ENCODE peak calls at places on chromosomes 4 and X, in six cellular contexts. One of them, this sample, is unnamed. For H4K20me1, the result is how much of the 10 kb centered on the place peaks cover.

GRCh38 chr4:53208749-53209148 is 157.1 kb downstream of the SCFD2 start:
- DNase-seq in K562: no peak
- DNase-seq in H9: no peak
- DNase-seq in SK-N-SH: no peak
- DNase-seq in HepG2: peak
- DNase-seq in GM23248: no peak
- DNase-seq in this sample: no peak

GRCh38 chrX:32116047-32116446 is 1044.2 kb upstream of the FTHL17 start:
- DNase-seq in K562: peak
- DNase-seq in H9: no peak
- DNase-seq in SK-N-SH: no peak
- DNase-seq in HepG2: no peak
- DNase-seq in GM23248: no peak
- DNase-seq in this sample: no peak

GRCh38 chr4:6470502-6471302 is 1.7 kb downstream of the PPP2R2C start:
- DNase-seq in K562: peak
- DNase-seq in H9: peak
- DNase-seq in SK-N-SH: peak
- DNase-seq in HepG2: no peak
- DNase-seq in GM23248: peak
- DNase-seq in this sample: peak

GRCh38 chr4:185335579-185335978 is 60.1 kb downstream of the LRP2BP start:
- DNase-seq in K562: no peak
- DNase-seq in H9: no peak
- DNase-seq in SK-N-SH: no peak
- DNase-seq in HepG2: no peak
- DNase-seq in GM23248: no peak
- DNase-seq in this sample: no peak

GRCh38 chr4:118018381-118018780 is 15.9 kb upstream of the NDST3 start:
- DNase-seq in K562: no peak
- DNase-seq in H9: no peak
- DNase-seq in SK-N-SH: no peak
- DNase-seq in HepG2: no peak
- DNase-seq in GM23248: no peak
- DNase-seq in this sample: no peak

GRCh38 chrX:40644821-40645358 is 2.5 kb downstream of the CXorf38 start:
- DNase-seq in K562: peak
- DNase-seq in H9: no peak
- DNase-seq in SK-N-SH: peak
- DNase-seq in HepG2: peak
- DNase-seq in GM23248: peak
- DNase-seq in this sample: peak

GRCh38 chrX:45850775-45851433 is 650.2 kb upstream of the DIPK2B start:
- DNase-seq in K562: no peak
- DNase-seq in H9: peak
- DNase-seq in SK-N-SH: peak
- DNase-seq in HepG2: peak
- DNase-seq in GM23248: peak
- DNase-seq in this sample: peak

GRCh38 chrX:2512501-2512900 is 11.7 kb upstream of the DHRSX start:
- DNase-seq in K562: no peak
- DNase-seq in H9: no peak
- DNase-seq in SK-N-SH: no peak
- DNase-seq in HepG2: no peak
- DNase-seq in GM23248: no peak
- DNase-seq in this sample: no peak

GRCh38 chr4:86306816-86307215 is 53.0 kb downstream of the MAPK10 start:
- DNase-seq in K562: no peak
- DNase-seq in H9: no peak
- DNase-seq in SK-N-SH: no peak
- DNase-seq in HepG2: no peak
- DNase-seq in GM23248: peak
- DNase-seq in this sample: peak

GRCh38 chr4:41160010-41160789 is 54.1 kb downstream of the APBB2 start:
- DNase-seq in K562: no peak
- DNase-seq in H9: peak
- DNase-seq in SK-N-SH: no peak
- DNase-seq in HepG2: no peak
- DNase-seq in GM23248: peak
- DNase-seq in this sample: peak

GRCh38 chr4:124527364-124527763 is 185.2 kb downstream of the ANKRD50 start:
- DNase-seq in K562: no peak
- DNase-seq in H9: no peak
- DNase-seq in SK-N-SH: no peak
- DNase-seq in HepG2: no peak
- DNase-seq in GM23248: no peak
- DNase-seq in this sample: no peak

GRCh38 chr4:121370729-121371325 is 10.0 kb downstream of the QRFPR start:
- DNase-seq in K562: peak
- DNase-seq in H9: no peak
- DNase-seq in SK-N-SH: peak
- DNase-seq in HepG2: peak
- DNase-seq in GM23248: peak
- DNase-seq in this sample: no peak

GRCh38 chrX:13334491-13334890 is 14.6 kb upstream of the ATXN3L start:
- DNase-seq in K562: no peak
- DNase-seq in H9: no peak
- DNase-seq in SK-N-SH: no peak
- DNase-seq in HepG2: no peak
- DNase-seq in GM23248: no peak
- DNase-seq in this sample: peak

GRCh38 chr4:113682730-113683129 is 78.8 kb downstream of the CAMK2D start:
- DNase-seq in K562: no peak
- DNase-seq in H9: no peak
- DNase-seq in SK-N-SH: no peak
- DNase-seq in HepG2: no peak
- DNase-seq in GM23248: peak
- DNase-seq in this sample: peak

GRCh38 chr4:137674066-137674465 is 141.8 kb upstream of the PCDH18 start:
- DNase-seq in K562: no peak
- DNase-seq in H9: no peak
- DNase-seq in SK-N-SH: no peak
- DNase-seq in HepG2: no peak
- DNase-seq in GM23248: peak
- DNase-seq in this sample: peak

GRCh38 chr4:94519019-94519418 is 67.3 kb downstream of the PDLIM5 start:
- DNase-seq in K562: no peak
- DNase-seq in H9: no peak
- DNase-seq in SK-N-SH: no peak
- DNase-seq in HepG2: no peak
- DNase-seq in GM23248: no peak
- DNase-seq in this sample: no peak

GRCh38 chr4:83196936-83197335 is 82.4 kb upstream of the PLAC8 start:
- DNase-seq in K562: no peak
- DNase-seq in H9: no peak
- DNase-seq in SK-N-SH: no peak
- DNase-seq in HepG2: no peak
- DNase-seq in GM23248: no peak
- DNase-seq in this sample: no peak

GRCh38 chrX:150306002-150306401 is 57.1 kb upstream of the MAMLD1 start:
- DNase-seq in K562: no peak
- DNase-seq in H9: no peak
- DNase-seq in SK-N-SH: no peak
- DNase-seq in HepG2: no peak
- DNase-seq in GM23248: no peak
- DNase-seq in this sample: no peak

GRCh38 chr4:34039766-34040165 is 2204.5 kb downstream of the ARAP2 start:
- DNase-seq in K562: peak
- DNase-seq in H9: no peak
- DNase-seq in SK-N-SH: no peak
- DNase-seq in HepG2: peak
- DNase-seq in GM23248: no peak
- DNase-seq in this sample: no peak

GRCh38 chrX:84188320-84188834 is 378 bp upstream of the RPS6KA6 start:
- DNase-seq in K562: no peak
- DNase-seq in H9: peak
- DNase-seq in SK-N-SH: peak
- DNase-seq in HepG2: no peak
- DNase-seq in GM23248: peak
- DNase-seq in this sample: peak

GRCh38 chr4:42397635-42398447 is 553 bp downstream of the SHISA3 start:
- DNase-seq in K562: no peak
- DNase-seq in H9: no peak
- DNase-seq in SK-N-SH: peak
- DNase-seq in HepG2: no peak
- DNase-seq in GM23248: peak
- DNase-seq in this sample: peak

GRCh38 chr4:15754323-15754722 is 23.8 kb upstream of the CD38 start:
- DNase-seq in K562: no peak
- DNase-seq in H9: no peak
- DNase-seq in SK-N-SH: no peak
- DNase-seq in HepG2: no peak
- DNase-seq in GM23248: peak
- DNase-seq in this sample: peak

GRCh38 chr4:8905236-8905772 is 33.7 kb upstream of the HMX1 start:
- DNase-seq in K562: no peak
- DNase-seq in H9: peak
- DNase-seq in SK-N-SH: peak
- DNase-seq in HepG2: no peak
- DNase-seq in GM23248: no peak
- DNase-seq in this sample: no peak

GRCh38 chr4:113699772-113700171 is 61.8 kb downstream of the CAMK2D start:
- DNase-seq in K562: no peak
- DNase-seq in H9: no peak
- DNase-seq in SK-N-SH: no peak
- DNase-seq in HepG2: no peak
- DNase-seq in GM23248: peak
- DNase-seq in this sample: peak

GRCh38 chr4:25223770-25224375 is 10.0 kb upstream of the PI4K2B start:
- DNase-seq in K562: peak
- DNase-seq in H9: peak
- DNase-seq in SK-N-SH: no peak
- DNase-seq in HepG2: no peak
- DNase-seq in GM23248: peak
- DNase-seq in this sample: peak

GRCh38 chr4:186829740-186830449 is 106.2 kb upstream of the FAT1 start:
- DNase-seq in K562: peak
- DNase-seq in H9: no peak
- DNase-seq in SK-N-SH: no peak
- DNase-seq in HepG2: peak
- DNase-seq in GM23248: no peak
- DNase-seq in this sample: peak

GRCh38 chrX:102917801-102918200 is 19.3 kb upstream of the RAB40AL start:
- DNase-seq in K562: no peak
- DNase-seq in H9: no peak
- DNase-seq in SK-N-SH: no peak
- DNase-seq in HepG2: no peak
- DNase-seq in GM23248: no peak
- DNase-seq in this sample: no peak

GRCh38 chr4:86181585-86181984 is 178.3 kb downstream of the MAPK10 start:
- DNase-seq in K562: no peak
- DNase-seq in H9: no peak
- DNase-seq in SK-N-SH: no peak
- DNase-seq in HepG2: no peak
- DNase-seq in GM23248: peak
- DNase-seq in this sample: peak

GRCh38 chr4:166366012-166366411 is 493.0 kb downstream of the TLL1 start:
- DNase-seq in K562: no peak
- DNase-seq in H9: no peak
- DNase-seq in SK-N-SH: no peak
- DNase-seq in HepG2: no peak
- DNase-seq in GM23248: no peak
- DNase-seq in this sample: no peak
- H3K4me2 ChIP-seq in K562: no peak
- H3K4me2 ChIP-seq in H9: no peak
- H3K4me2 ChIP-seq in SK-N-SH: no peak
- H3K4me2 ChIP-seq in HepG2: no peak
- H3K4me2 ChIP-seq in GM23248: no peak
- H3K4me2 ChIP-seq in this sample: no peak

DNA sequence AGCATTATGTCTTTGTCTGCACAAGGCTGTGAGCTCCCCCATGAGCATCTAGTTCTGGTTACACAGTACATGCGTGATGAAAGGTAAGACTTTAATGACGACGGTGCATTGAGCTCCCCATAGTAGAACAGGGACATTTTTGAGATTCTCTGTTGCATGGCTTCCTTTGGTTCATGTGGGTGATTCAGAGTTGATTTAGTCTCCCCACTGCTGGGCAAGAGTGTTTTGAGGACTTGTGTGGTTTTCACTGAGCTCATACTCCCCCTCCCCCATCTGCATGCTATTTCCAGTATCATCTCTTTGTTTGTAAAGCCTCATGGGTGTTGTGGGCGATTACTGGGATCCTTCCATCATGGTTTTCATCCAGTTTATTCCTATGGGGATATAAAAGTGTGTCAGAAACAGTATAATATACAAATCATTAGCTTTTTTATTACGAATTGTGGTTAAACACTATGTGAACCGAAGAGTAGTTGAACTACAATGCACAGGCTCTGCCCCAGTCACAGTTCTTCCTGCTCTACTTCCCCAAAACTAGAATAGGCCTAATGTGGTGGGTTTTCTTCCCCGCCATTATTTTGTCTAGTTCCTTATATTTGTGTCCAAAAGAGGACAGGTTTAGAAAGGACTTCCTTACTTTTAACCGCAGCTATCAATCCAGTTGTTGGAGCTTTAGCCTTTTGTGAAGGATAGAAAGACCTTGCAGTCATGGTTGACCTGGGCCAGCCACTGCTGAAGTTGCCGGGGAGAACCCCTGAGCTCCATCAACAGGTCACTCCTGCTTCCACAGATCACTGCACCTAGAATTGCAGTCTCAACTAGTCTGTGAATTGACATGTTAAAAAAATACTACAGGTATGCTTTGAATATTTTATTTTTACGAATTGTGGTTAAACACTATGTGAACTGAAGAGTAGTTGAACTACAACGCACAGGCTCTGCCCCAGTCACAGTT is 30.4 kb downstream of the KIT start:
- DNase-seq in K562: no peak
- DNase-seq in H9: no peak
- DNase-seq in SK-N-SH: no peak
- DNase-seq in HepG2: no peak
- DNase-seq in GM23248: peak
- DNase-seq in this sample: peak
- H3K9ac ChIP-seq in K562: no peak
- H3K9ac ChIP-seq in H9: no peak
- H3K9ac ChIP-seq in SK-N-SH: no peak
- H3K9ac ChIP-seq in HepG2: no peak
- H3K9ac ChIP-seq in GM23248: no peak
- H3K9ac ChIP-seq in this sample: peak

GRCh38 chr4:905485-906214 is 26.5 kb downstream of the GAK start:
- DNase-seq in K562: no peak
- DNase-seq in H9: no peak
- DNase-seq in SK-N-SH: no peak
- DNase-seq in HepG2: no peak
- DNase-seq in GM23248: no peak
- DNase-seq in this sample: no peak
- H4K20me1 ChIP-seq in K562: under half
- H4K20me1 ChIP-seq in H9: under half
- H4K20me1 ChIP-seq in SK-N-SH: under half
- H4K20me1 ChIP-seq in HepG2: under half
- H4K20me1 ChIP-seq in GM23248: under half
- H4K20me1 ChIP-seq in this sample: half or more

GRCh38 chrX:47366051-47366722 is 4.2 kb upstream of the ZNF157 start:
- DNase-seq in K562: peak
- DNase-seq in H9: peak
- DNase-seq in SK-N-SH: peak
- DNase-seq in HepG2: no peak
- DNase-seq in GM23248: peak
- DNase-seq in this sample: peak
- H3K4me2 ChIP-seq in K562: peak
- H3K4me2 ChIP-seq in H9: peak
- H3K4me2 ChIP-seq in SK-N-SH: peak
- H3K4me2 ChIP-seq in HepG2: no peak
- H3K4me2 ChIP-seq in GM23248: peak
- H3K4me2 ChIP-seq in this sample: peak

GRCh38 chrX:26511621-26512363 is 295.8 kb downstream of the MAGEB5 start:
- DNase-seq in K562: no peak
- DNase-seq in H9: no peak
- DNase-seq in SK-N-SH: no peak
- DNase-seq in HepG2: no peak
- DNase-seq in GM23248: no peak
- DNase-seq in this sample: no peak
- H3K9ac ChIP-seq in K562: no peak
- H3K9ac ChIP-seq in H9: no peak
- H3K9ac ChIP-seq in SK-N-SH: no peak
- H3K9ac ChIP-seq in HepG2: no peak
- H3K9ac ChIP-seq in GM23248: no peak
- H3K9ac ChIP-seq in this sample: no peak

This sample was measured in astrocyte.